ENCODE peak calls at places on chromosome 1, in seven cellular contexts. O is prostate gland; J is cardiac muscle cell; W is CD8-positive, alpha-beta memory T cell; F is PC-3; X is tibial artery; Z is mucosa of descending colon. U is an unnamed sample.

GRCh38 chr1:62285440-62285839 is 33.8 kb downstream of the KANK4 start:
- DNase-seq in J (no peak), X (no peak), Z (no peak), F (peak; percentile 50), O (no peak), W (no peak), U (no peak)

GRCh38 chr1:216723274-216723780 is at the start of gene ESRRG:
- DNase-seq in Z (peak; percentile 57), X (no peak), F (no peak), W (no peak), O (peak; percentile 71), J (peak; percentile 95), U (no peak)

GRCh38 chr1:151729157-151729965 is 8.0 kb downstream of the RIIAD1 start:
- DNase-seq in Z (no peak), J (no peak), F (no peak), W (no peak), X (no peak), O (no peak), U (no peak)

GRCh38 chr1:1062364-1063163 is 11.5 kb downstream of the RNF223 start:
- DNase-seq in J (no peak), O (no peak), F (no peak), W (no peak), Z (no peak), X (no peak), U (no peak)

GRCh38 chr1:109933856-109934711 is 23.4 kb downstream of the CSF1 start:
- DNase-seq in O (no peak), W (no peak), F (peak; percentile 35), J (no peak), X (no peak), Z (no peak), U (no peak)

GRCh38 chr1:245441699-245442098 is 286.9 kb downstream of the KIF26B start:
- DNase-seq in X (no peak), Z (no peak), F (no peak), W (no peak), O (no peak), J (no peak), U (no peak)

GRCh38 chr1:183635112-183635605 is 424 bp downstream of the ARPC5 start:
- DNase-seq in F (no peak), J (peak; percentile 59), O (no peak), Z (peak; percentile 79), W (peak; percentile 31), X (peak; percentile 29), U (peak; percentile 18)

GRCh38 chr1:214569357-214570004 is 18.1 kb upstream of the PTPN14 start:
- DNase-seq in W (no peak), X (no peak), J (no peak), F (peak; percentile 85), Z (no peak), O (no peak), U (no peak)

GRCh38 chr1:109619655-109620395 is at the start of gene AMPD2:
- DNase-seq in J (peak; percentile 78), X (peak; percentile 85), F (peak; percentile 67), O (peak; percentile 59), Z (peak; percentile 89), W (peak; percentile 67), U (peak; percentile 72)

GRCh38 chr1:233983811-233984210 is 79.3 kb downstream of the SLC35F3 start:
- DNase-seq in O (no peak), Z (no peak), J (no peak), F (no peak), W (no peak), X (no peak), U (no peak)

GRCh38 chr1:241592273-241592958 is 47.8 kb downstream of the CHML start:
- DNase-seq in F (peak; percentile 100), Z (no peak), W (no peak), O (no peak), J (no peak), X (no peak), U (no peak)

GRCh38 chr1:218557731-218558130 is 212.6 kb downstream of the TGFB2 start:
- DNase-seq in X (no peak), W (no peak), O (no peak), F (peak; percentile 93), J (peak; percentile 42), Z (no peak), U (no peak)

GRCh38 chr1:1291611-1292441 is 11.6 kb downstream of the SCNN1D start:
- DNase-seq in Z (no peak), F (peak; percentile 89), O (peak; percentile 86), J (peak; percentile 84), X (peak; percentile 44), W (peak; percentile 68), U (peak; percentile 70)

GRCh38 chr1:180131510-180131909 is 23.2 kb upstream of the QSOX1 start:
- DNase-seq in O (no peak), W (no peak), Z (no peak), J (no peak), F (no peak), X (no peak), U (peak; percentile 14)

GRCh38 chr1:53643061-53643880 is 95.7 kb downstream of the GLIS1 start:
- DNase-seq in F (no peak), Z (peak; percentile 3), W (no peak), J (no peak), O (no peak), X (peak; percentile 2), U (no peak)

GRCh38 chr1:208141793-208142192 is 102.4 kb downstream of the PLXNA2 start:
- DNase-seq in X (no peak), Z (no peak), O (no peak), W (no peak), J (no peak), F (no peak), U (no peak)

GRCh38 chr1:243848165-243849088 is 1.6 kb downstream of the AKT3 start:
- DNase-seq in Z (no peak), F (peak; percentile 4), J (no peak), W (peak; percentile 21), O (no peak), X (no peak), U (peak; percentile 11)

GRCh38 chr1:29312469-29313466 is 76.4 kb downstream of the PTPRU start:
- DNase-seq in X (no peak), Z (no peak), J (no peak), W (no peak), F (no peak), O (no peak), U (no peak)

DNA sequence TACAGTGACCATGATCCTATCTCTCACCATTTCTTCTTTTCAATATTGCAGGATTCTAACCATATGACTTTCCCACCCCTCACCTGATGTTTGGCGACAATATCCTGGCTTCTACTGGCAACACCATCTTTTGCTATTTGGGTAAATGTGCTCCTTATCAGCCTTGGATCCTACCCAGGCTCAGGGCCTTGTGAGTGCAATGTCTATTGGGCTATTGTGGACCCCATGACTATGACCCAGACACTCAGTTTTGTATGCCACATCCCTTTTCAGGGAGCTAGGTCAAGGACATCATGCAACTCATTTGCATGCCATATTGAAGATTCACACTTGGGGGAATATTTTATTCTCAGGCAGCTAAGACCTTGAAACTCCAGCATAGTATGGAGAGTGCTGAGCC is 67.9 kb downstream of the DDR2 start:
- DNase-seq in X (no peak), O (no peak), W (no peak), F (no peak), Z (no peak), J (no peak), U (no peak)
- H3K4me1 ChIP-seq in X (no peaks in the 10 kb centered on the region), O (peaks cover 4% of the 10 kb centered on the region), W (no peaks in the 10 kb centered on the region), F (peaks cover 27% of the 10 kb centered on the region), Z (peaks cover 14% of the 10 kb centered on the region), J (peaks cover 10% of the 10 kb centered on the region), U (no peaks in the 10 kb centered on the region)

DNA sequence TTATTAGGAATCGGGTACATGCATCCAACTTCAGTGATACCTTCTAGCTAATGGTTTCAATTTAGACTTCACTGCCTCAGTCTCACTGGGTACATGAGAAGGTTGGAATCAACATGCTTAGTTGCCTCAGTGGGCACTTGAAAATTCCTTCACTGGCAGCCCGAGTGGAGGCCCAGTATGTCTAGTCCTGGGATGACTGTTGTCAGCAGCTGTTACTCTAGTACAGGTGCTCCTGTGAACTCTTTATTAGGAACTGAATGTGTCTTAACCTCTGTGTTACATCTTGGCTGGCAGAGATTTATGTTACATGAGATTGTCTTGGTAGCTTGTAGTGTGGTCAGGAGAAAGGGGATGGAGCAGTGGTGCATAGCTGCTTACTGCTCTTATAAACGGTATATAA is 13.4 kb downstream of the PLA2G2E start:
- DNase-seq in W (no peak), X (no peak), J (no peak), O (no peak), F (no peak), Z (no peak), U (no peak)
- H3K4me3 ChIP-seq in W (no peak overlapping the region), X (no peak overlapping the region), J (no peak overlapping the region), O (no peak overlapping the region), F (no peak overlapping the region), Z (no peak overlapping the region), U (no peak overlapping the region)

DNA sequence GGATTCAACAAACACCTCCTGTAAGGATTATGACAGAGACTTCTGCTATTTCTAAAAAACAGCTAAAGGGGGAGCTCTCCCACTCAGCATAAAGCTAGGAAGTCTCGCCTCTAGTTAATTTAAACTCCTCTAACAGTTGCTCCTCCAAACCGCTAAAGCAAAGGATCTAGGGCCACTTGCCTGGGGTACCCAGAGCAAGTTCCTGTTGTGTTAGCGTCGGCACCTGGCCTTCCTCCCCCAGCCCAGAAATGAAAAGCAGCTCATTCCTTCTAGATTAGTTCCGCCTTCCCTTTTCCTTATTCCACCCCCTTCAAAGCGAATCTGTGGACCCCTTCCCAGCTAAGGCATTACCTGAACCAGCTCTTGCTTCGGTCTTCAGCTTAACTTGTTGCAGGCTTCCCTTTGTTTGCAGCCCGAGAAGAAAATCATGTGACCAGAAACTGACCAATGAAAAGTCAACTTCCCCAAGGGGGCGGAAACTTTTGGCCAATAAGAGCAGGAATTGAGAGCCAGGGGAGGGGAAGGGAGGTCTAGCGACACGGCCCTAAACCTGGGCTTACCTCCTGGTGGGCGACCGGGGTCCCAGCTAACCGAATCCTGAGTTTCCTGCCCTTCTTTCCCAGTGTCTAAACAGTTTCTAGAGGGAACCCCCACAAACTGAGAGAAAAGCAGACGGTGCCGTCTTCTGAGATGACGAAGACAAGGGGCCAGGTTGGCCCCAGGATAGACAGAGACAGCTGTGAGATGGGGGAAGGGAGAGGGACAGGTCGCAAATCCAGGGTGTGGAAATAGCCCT is at the start of gene PBXIP1:
- DNase-seq in Z (peak; percentile 62), X (peak; percentile 85), J (peak; percentile 94), F (peak; percentile 95), O (peak; percentile 89), W (peak; percentile 94), U (peak; percentile 95)
- H3K4me1 ChIP-seq in Z (peaks cover 46% of the 10 kb centered on the region), X (peaks cover 7% of the 10 kb centered on the region), J (peaks cover 51% of the 10 kb centered on the region), F (peaks cover 21% of the 10 kb centered on the region), O (peaks cover 20% of the 10 kb centered on the region), W (peaks cover 66% of the 10 kb centered on the region), U (peaks cover 83% of the 10 kb centered on the region)

GRCh38 chr1:235864965-235865525 is 1.7 kb downstream of the LYST start:
- DNase-seq in Z (no peak), F (no peak), O (no peak), W (no peak), J (no peak), X (no peak), U (no peak)
- H3K4me3 ChIP-seq in Z (no peak overlapping the region), F (peak overlapping the region; percentile 46), O (no peak overlapping the region), W (no peak overlapping the region), J (no peak overlapping the region), X (peak overlapping the region; percentile 100), U (peak overlapping the region; percentile 97)

GRCh38 chr1:12180903-12181302 is 14.1 kb downstream of the TNFRSF1B start:
- DNase-seq in X (no peak), Z (no peak), O (no peak), J (no peak), F (no peak), W (no peak), U (no peak)
- H3K4me1 ChIP-seq in X (no peaks in the 10 kb centered on the region), Z (peaks cover 24% of the 10 kb centered on the region), O (no peaks in the 10 kb centered on the region), J (peaks cover 16% of the 10 kb centered on the region), F (peaks cover 3% of the 10 kb centered on the region), W (peaks cover 74% of the 10 kb centered on the region), U (peaks cover 99% of the 10 kb centered on the region)